ENCODE peak calls at places on chromosome 14, in four cellular contexts. K is GM12891, S is K562, E is HL-60. M is an unnamed sample.

GRCh38 chr14:29817767-29818166 is 109.9 kb downstream of the PRKD1 start:
- DNase-seq in K (no peak), S (no peak), E (no peak), M (no peak)

GRCh38 chr14:66405158-66405557 is 81.0 kb upstream of the CCDC196 start:
- DNase-seq in K (no peak), S (peak; percentile 8), E (no peak), M (no peak)

GRCh38 chr14:53610947-53611346 is 345.7 kb downstream of the BMP4 start:
- DNase-seq in K (no peak), S (no peak), E (no peak), M (no peak)

GRCh38 chr14:81533536-81534343 is at the start of gene SEL1L:
- DNase-seq in K (peak; percentile 68), S (peak; percentile 96), E (peak; percentile 100), M (peak; percentile 99)

GRCh38 chr14:65200454-65200853 is 98.1 kb upstream of the MAX start:
- DNase-seq in K (no peak), S (no peak), E (no peak), M (no peak)

GRCh38 chr14:94136575-94137331 is 7.3 kb upstream of the IFI27L2 start:
- DNase-seq in K (no peak), S (peak; percentile 55), E (peak; percentile 82), M (no peak)

GRCh38 chr14:64541971-64542838 is 1.7 kb downstream of the HSPA2 start:
- DNase-seq in K (no peak), S (no peak), E (no peak), M (no peak)

GRCh38 chr14:59869381-59870255 is 958 bp downstream of the RTN1 start:
- DNase-seq in K (peak; percentile 9), S (no peak), E (no peak), M (no peak)

GRCh38 chr14:89368490-89369477 is 48.2 kb downstream of the FOXN3 start:
- DNase-seq in K (no peak), S (no peak), E (no peak), M (no peak)

GRCh38 chr14:38158468-38158867 is 49.2 kb upstream of the SSTR1 start:
- DNase-seq in K (no peak), S (no peak), E (no peak), M (no peak)

DNA sequence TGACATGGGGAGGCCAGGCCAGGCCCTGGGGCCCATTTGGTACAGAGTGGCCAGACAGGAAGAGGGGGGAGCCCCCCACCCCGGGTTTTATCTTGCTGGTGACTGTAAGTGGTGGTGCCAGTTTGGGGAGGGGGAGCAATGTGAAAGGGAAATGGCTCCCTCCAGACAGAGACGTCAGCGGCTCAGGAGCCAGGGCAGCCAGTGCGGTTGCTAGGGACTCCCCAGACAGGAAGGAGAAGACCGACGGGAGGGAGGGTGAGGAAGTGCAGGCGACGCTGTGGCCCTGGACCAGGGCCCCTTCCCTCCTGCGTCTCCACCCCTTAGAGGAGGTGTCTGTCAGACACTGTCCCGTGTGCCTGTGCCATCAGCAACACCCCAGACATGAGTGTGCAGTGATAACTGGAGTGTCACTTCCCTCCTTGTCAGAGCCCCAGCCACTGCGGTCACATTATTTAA is 7.0 kb downstream of the VASH1 start:
- DNase-seq in K (peak; percentile 75), S (peak; percentile 75), E (peak; percentile 84), M (peak; percentile 47)
- TF ChIP-seq SPI1 in K (peak; percentile 73), S (peak; percentile 71), E (peak; percentile 78), M (peak; percentile 80)

GRCh38 chr14:77058785-77059184 is 30.3 kb upstream of the IRF2BPL start:
- DNase-seq in K (no peak), S (no peak), E (no peak), M (no peak)

GRCh38 chr14:77061630-77062029 is 33.1 kb upstream of the IRF2BPL start:
- DNase-seq in K (no peak), S (no peak), E (no peak), M (no peak)

GRCh38 chr14:77062261-77062660 is 33.8 kb upstream of the IRF2BPL start:
- DNase-seq in K (no peak), S (no peak), E (no peak), M (no peak)

GRCh38 chr14:77058082-77058481 is 29.6 kb upstream of the IRF2BPL start:
- DNase-seq in K (no peak), S (no peak), E (no peak), M (no peak)

DNA sequence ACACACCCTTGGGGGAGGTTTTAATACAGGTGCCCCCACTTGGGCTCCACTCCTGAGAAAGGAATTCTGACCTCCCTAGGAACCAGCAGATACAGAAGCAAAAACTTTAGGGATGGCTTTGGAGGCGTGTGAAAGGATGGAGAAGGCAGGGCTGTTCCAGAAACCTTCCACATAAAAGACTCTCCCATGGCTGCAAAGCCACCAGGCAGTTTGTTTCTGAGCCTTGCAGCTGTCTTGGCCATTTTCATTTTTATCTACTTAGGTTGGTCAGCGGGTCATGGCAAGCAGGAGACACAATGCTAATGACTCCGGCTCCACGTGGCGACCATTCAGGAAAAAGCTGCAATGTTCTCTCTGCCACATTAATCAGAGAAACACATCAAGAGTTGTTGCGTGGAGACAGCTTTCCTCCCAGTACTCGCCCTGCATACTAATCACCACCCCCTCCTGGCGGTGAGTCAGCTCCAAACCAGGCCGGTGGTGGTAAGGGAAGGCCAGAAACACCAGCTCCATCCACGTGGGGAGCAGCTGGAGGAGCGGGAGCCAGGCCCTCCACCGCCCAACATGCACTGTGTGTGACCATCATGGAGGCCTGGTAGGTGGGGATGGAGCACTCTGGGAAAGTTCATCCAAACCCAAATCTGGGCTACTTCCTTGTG is 30.9 kb upstream of the IRF2BPL start:
- DNase-seq in K (no peak), S (peak; percentile 77), E (peak; percentile 15), M (no peak)
- TF ChIP-seq SPI1 in K (no peak), S (no peak), E (no peak), M (no peak)

DNA sequence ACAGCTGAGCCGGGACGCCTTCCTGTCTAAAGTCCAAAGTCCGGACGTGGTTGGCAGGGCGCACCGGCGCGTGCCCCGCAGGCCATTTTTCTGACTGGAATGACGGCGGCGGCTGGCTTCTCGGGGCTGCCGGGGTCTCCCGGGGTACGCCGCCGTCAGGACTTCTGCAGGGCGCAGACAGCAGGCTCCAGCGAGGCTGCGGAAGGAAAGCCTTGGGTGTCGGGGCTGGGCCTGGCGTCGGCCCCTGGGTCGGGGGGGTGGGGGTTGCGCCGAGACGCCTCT is 32.8 kb downstream of the MIA2 start:
- DNase-seq in K (no peak), S (peak; percentile 52), E (no peak), M (no peak)
- TF ChIP-seq SPI1 in K (no peak), S (no peak), E (no peak), M (no peak)

DNA sequence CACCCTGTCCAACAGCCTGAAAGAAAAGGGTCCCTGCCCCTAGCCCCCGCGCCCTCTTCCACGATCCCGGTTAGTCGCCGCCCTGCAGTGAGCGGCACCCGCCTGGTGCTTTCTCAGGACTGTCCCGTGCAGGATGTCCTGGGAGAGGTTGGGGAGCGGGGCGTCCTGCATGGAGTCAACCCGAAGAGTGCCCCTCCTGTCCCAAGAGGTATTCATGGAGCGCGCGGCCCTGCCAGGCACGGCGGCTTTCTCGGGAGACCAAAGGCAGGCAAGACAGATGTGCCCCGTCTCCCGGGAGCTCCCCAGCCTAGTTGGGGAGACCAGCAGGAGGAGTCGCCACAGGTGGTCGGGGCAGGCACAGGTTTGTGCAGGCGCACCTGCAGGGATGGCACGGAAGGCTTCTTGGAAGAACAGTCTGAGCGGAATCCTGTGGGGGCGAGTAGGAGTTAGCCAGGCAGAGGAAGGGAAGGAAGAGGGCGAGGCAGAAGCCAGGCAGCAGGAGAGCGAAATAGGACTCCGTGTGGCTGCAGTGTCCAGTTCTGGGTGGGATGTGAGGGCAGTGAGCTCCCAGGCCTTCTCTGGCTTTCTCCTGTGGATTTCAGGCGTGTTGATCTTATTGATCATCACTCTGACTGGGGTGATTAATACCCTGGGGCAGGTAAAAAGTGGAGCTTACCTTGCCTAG is 723 bp downstream of the SIVA1 start:
- DNase-seq in K (no peak), S (no peak), E (no peak), M (no peak)
- TF ChIP-seq SPI1 in K (no peak), S (no peak), E (no peak), M (no peak)

GRCh38 chr14:34262511-34262910 is 199.5 kb downstream of the SPTSSA start:
- DNase-seq in K (no peak), S (no peak), E (no peak), M (no peak)
- TF ChIP-seq SPI1 in K (no peak), S (no peak), E (no peak), M (no peak)

DNA sequence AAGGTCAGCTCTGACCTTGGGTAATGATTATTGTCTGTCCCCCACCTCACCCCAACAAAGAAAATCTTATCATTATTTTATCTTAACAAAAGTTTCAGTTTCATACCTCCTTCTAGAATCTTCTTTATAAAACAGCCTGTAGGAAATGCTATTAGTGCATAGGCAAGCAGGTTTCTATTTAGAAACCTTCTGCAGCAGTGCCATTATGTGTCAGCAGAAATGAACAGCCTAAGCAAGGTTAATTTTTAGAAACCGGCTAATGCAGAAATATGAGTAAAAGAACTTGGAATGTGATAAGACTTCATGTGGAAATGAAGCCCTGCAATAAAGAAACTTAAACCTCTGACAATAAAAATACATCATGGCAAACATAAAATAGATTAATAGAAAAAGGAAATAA is 814.4 kb downstream of the FSCB start:
- DNase-seq in K (no peak), S (no peak), E (no peak), M (no peak)
- TF ChIP-seq SPI1 in K (no peak), S (no peak), E (no peak), M (no peak)

M was measured in GM12878.